ENCODE peak calls at places on chromosomes 3 and 15, in five cellular contexts. One of them, this sample, is unnamed.

GRCh38 chr3:102180291-102180931 is 254.4 kb upstream of the ZPLD1 start:
- DNase-seq in lower lobe of right lung: no peak
- DNase-seq in T-helper 2 cell: no peak
- DNase-seq in fibroblast of the aortic adventitia: peak
- DNase-seq in breast epithelium: no peak
- DNase-seq in this sample: peak

GRCh38 chr15:83323296-83323711 is 38.8 kb upstream of the BNC1 start:
- DNase-seq in lower lobe of right lung: no peak
- DNase-seq in T-helper 2 cell: no peak
- DNase-seq in fibroblast of the aortic adventitia: peak
- DNase-seq in breast epithelium: no peak
- DNase-seq in this sample: peak

GRCh38 chr3:178022599-178022998 is 513.6 kb upstream of the KCNMB2 start:
- DNase-seq in lower lobe of right lung: no peak
- DNase-seq in T-helper 2 cell: no peak
- DNase-seq in fibroblast of the aortic adventitia: peak
- DNase-seq in breast epithelium: no peak
- DNase-seq in this sample: no peak

GRCh38 chr15:38690737-38691332 is 126.2 kb upstream of the RASGRP1 start:
- DNase-seq in lower lobe of right lung: peak
- DNase-seq in T-helper 2 cell: peak
- DNase-seq in fibroblast of the aortic adventitia: peak
- DNase-seq in breast epithelium: peak
- DNase-seq in this sample: peak

GRCh38 chr3:44954962-44955361 is 21.0 kb downstream of the ZDHHC3 start:
- DNase-seq in lower lobe of right lung: no peak
- DNase-seq in T-helper 2 cell: no peak
- DNase-seq in fibroblast of the aortic adventitia: peak
- DNase-seq in breast epithelium: no peak
- DNase-seq in this sample: peak

GRCh38 chr3:153176197-153176596 is 14.2 kb downstream of the RAP2B start:
- DNase-seq in lower lobe of right lung: no peak
- DNase-seq in T-helper 2 cell: no peak
- DNase-seq in fibroblast of the aortic adventitia: no peak
- DNase-seq in breast epithelium: no peak
- DNase-seq in this sample: no peak

GRCh38 chr15:64500695-64501395 is 40.5 kb downstream of the ZNF609 start:
- DNase-seq in lower lobe of right lung: no peak
- DNase-seq in T-helper 2 cell: no peak
- DNase-seq in fibroblast of the aortic adventitia: no peak
- DNase-seq in breast epithelium: no peak
- DNase-seq in this sample: no peak

GRCh38 chr3:192237992-192238608 is 489.2 kb downstream of the FGF12 start:
- DNase-seq in lower lobe of right lung: no peak
- DNase-seq in T-helper 2 cell: no peak
- DNase-seq in fibroblast of the aortic adventitia: no peak
- DNase-seq in breast epithelium: no peak
- DNase-seq in this sample: no peak

GRCh38 chr3:178393833-178394232 is 142.4 kb upstream of the KCNMB2 start:
- DNase-seq in lower lobe of right lung: no peak
- DNase-seq in T-helper 2 cell: no peak
- DNase-seq in fibroblast of the aortic adventitia: peak
- DNase-seq in breast epithelium: no peak
- DNase-seq in this sample: no peak

GRCh38 chr15:65365229-65365628 is 12.6 kb downstream of the IGDCC3 start:
- DNase-seq in lower lobe of right lung: no peak
- DNase-seq in T-helper 2 cell: no peak
- DNase-seq in fibroblast of the aortic adventitia: no peak
- DNase-seq in breast epithelium: no peak
- DNase-seq in this sample: no peak

This sample was measured in dermis microvascular lymphatic vessel endothelial cell.